ENCODE peak calls at places on chromosome 20, in four cellular contexts. M is stimulated activated CD4-positive, alpha-beta T cell treated with anti-CD3 and anti-CD28 coated beads, Interleukin-15, amount 100 ng/mL, for 1 hour; O is hepatic stellate cell; A is A549. C is an unnamed sample.

GRCh38 chr20:36754656-36755222 is 8.8 kb upstream of the NDRG3 start:
- DNase-seq in M (no peak), O (peak), A (peak), C (no peak)

GRCh38 chr20:46361386-46361785 is 45.0 kb downstream of the ELMO2 start:
- DNase-seq in M (no peak), O (no peak), A (no peak), C (no peak)

GRCh38 chr20:5080384-5080877 is 39.3 kb downstream of the PCNA start:
- DNase-seq in M (no peak), O (no peak), A (peak), C (no peak)

GRCh38 chr20:24566656-24567055 is 97.2 kb downstream of the SYNDIG1 start:
- DNase-seq in M (no peak), O (no peak), A (no peak), C (no peak)

GRCh38 chr20:44211177-44212039 is 837 bp upstream of the OSER1 start:
- DNase-seq in M (no peak), O (no peak), A (no peak), C (no peak)

GRCh38 chr20:13105864-13106457 is 97.2 kb downstream of the SPTLC3 start:
- DNase-seq in M (no peak), O (no peak), A (peak), C (no peak)

GRCh38 chr20:36462440-36463211 is 78.7 kb upstream of the MYL9 start:
- DNase-seq in M (no peak), O (peak), A (no peak), C (no peak)

GRCh38 chr20:34452281-34452982 is 63.8 kb upstream of the DYNLRB1 start:
- DNase-seq in M (no peak), O (no peak), A (no peak), C (no peak)

GRCh38 chr20:32127347-32127746 is 17.8 kb downstream of the TM9SF4 start:
- DNase-seq in M (no peak), O (no peak), A (no peak), C (no peak)

GRCh38 chr20:10565922-10566897 is 107.6 kb downstream of the JAG1 start:
- DNase-seq in M (no peak), O (no peak), A (peak), C (no peak)

GRCh38 chr20:18288748-18289705 is 700 bp downstream of the ZNF133 start:
- DNase-seq in M (no peak), O (peak), A (no peak), C (no peak)

GRCh38 chr20:9330151-9330550 is 184.2 kb upstream of the LAMP5 start:
- DNase-seq in M (no peak), O (no peak), A (no peak), C (no peak)

GRCh38 chr20:62557425-62557824 is 81.6 kb upstream of the GATA5 start:
- DNase-seq in M (no peak), O (no peak), A (peak), C (no peak)

GRCh38 chr20:47805951-47806350 is 20.7 kb upstream of the SULF2 start:
- DNase-seq in M (no peak), O (no peak), A (no peak), C (no peak)

GRCh38 chr20:61387204-61387958 is 135.3 kb downstream of the CDH4 start:
- DNase-seq in M (no peak), O (peak), A (peak), C (peak)

GRCh38 chr20:48722002-48722731 is 105.6 kb downstream of the PREX1 start:
- DNase-seq in M (no peak), O (no peak), A (no peak), C (no peak)

GRCh38 chr20:18316166-18316565 is 27.8 kb downstream of the ZNF133 start:
- DNase-seq in M (no peak), O (no peak), A (no peak), C (no peak)

GRCh38 chr20:4488407-4489339 is 233.0 kb upstream of the PRND start:
- DNase-seq in M (no peak), O (peak), A (no peak), C (peak)

GRCh38 chr20:59835057-59835447 is 98.4 kb downstream of the SYCP2 start:
- DNase-seq in M (no peak), O (peak), A (no peak), C (no peak)

GRCh38 chr20:2859330-2860121 is 13.8 kb upstream of the PTPRA start:
- DNase-seq in M (no peak), O (peak), A (no peak), C (no peak)